ENCODE peak calls at places on chromosomes 6 and 20, in five cellular contexts. W is left lung; B is CD8-positive, alpha-beta T cell; Y is mammary epithelial cell; J is tibial nerve. Q is an unnamed sample.
A peak's percentile ranks its signal among the peaks of the same experiment; 100 is the strongest.

GRCh38 chr6:79432726-79433125 is 104.5 kb downstream of the LCA5 start:
- DNase-seq in J (no peak), W (no peak), Y (no peak), B (no peak), Q (no peak)

GRCh38 chr20:43558412-43559146 is at the start of gene SGK2:
- DNase-seq in W (peak; percentile 54), Y (no peak), J (no peak), B (no peak), Q (no peak)

GRCh38 chr6:90271831-90272230 is 24.8 kb downstream of the BACH2 start:
- DNase-seq in B (no peak), J (no peak), W (no peak), Y (no peak), Q (no peak)

GRCh38 chr20:8116067-8116811 is 15.8 kb upstream of the PLCB1 start:
- DNase-seq in B (no peak), Y (no peak), J (no peak), W (no peak), Q (no peak)

GRCh38 chr6:166618866-166619761 is 7.9 kb downstream of the RPS6KA2 start:
- DNase-seq in Y (no peak), B (no peak), J (no peak), W (no peak), Q (no peak)

GRCh38 chr20:17751640-17752039 is 51.9 kb downstream of the BANF2 start:
- DNase-seq in B (no peak), W (no peak), Y (no peak), J (no peak), Q (no peak)

GRCh38 chr20:44613575-44613974 is 31.2 kb downstream of the PKIG start:
- DNase-seq in W (no peak), B (no peak), Y (no peak), J (no peak), Q (no peak)

GRCh38 chr6:47749726-47750125 is 32.1 kb upstream of the OPN5 start:
- DNase-seq in J (no peak), B (no peak), Y (no peak), W (no peak), Q (no peak)

GRCh38 chr6:1864496-1864895 is 254.8 kb downstream of the FOXC1 start:
- DNase-seq in J (no peak), B (no peak), W (no peak), Y (no peak), Q (no peak)

GRCh38 chr6:83767033-83767432 is 58.1 kb upstream of the SNAP91 start:
- DNase-seq in J (no peak), Y (no peak), B (no peak), W (no peak), Q (no peak)

GRCh38 chr6:36414481-36414880 is 27.0 kb upstream of the ETV7 start:
- DNase-seq in J (no peak), B (no peak), W (no peak), Y (no peak), Q (no peak)

GRCh38 chr6:36418558-36418957 is 24.1 kb downstream of the PXT1 start:
- DNase-seq in B (no peak), J (no peak), W (no peak), Y (peak; percentile 47), Q (no peak)

GRCh38 chr6:36419295-36419694 is 23.4 kb downstream of the PXT1 start:
- DNase-seq in Y (peak; percentile 81), B (no peak), W (no peak), J (no peak), Q (no peak)

GRCh38 chr6:36413489-36414153 is 26.2 kb upstream of the ETV7 start:
- DNase-seq in Y (no peak), B (no peak), W (no peak), J (no peak), Q (no peak)
- TF ChIP-seq CTCF in Y (no peak), B (no peak), W (no peak), J (no peak), Q (no peak)

GRCh38 chr20:62645613-62646012 is 3.3 kb downstream of the SLCO4A1 start:
- DNase-seq in Y (no peak), W (no peak), J (no peak), B (no peak), Q (no peak)

GRCh38 chr20:62644802-62645496 is 2.6 kb downstream of the SLCO4A1 start:
- DNase-seq in Y (no peak), J (no peak), W (no peak), B (no peak), Q (no peak)

GRCh38 chr20:62643521-62644043 is 1.3 kb downstream of the SLCO4A1 start:
- DNase-seq in B (no peak), Y (no peak), J (no peak), W (no peak), Q (no peak)

GRCh38 chr20:62642666-62643520 is 590 bp downstream of the SLCO4A1 start:
- DNase-seq in J (no peak), Y (peak; percentile 45), B (peak; percentile 65), W (no peak), Q (no peak)

GRCh38 chr20:62644044-62644795 is 1.9 kb downstream of the SLCO4A1 start:
- DNase-seq in B (no peak), J (no peak), Y (no peak), W (no peak), Q (no peak)
- H3K4me3 ChIP-seq in B (no peak overlapping the region), J (no peak overlapping the region), Y (no peak overlapping the region), W (peak overlapping the region; percentile 90), Q (peak overlapping the region; percentile 75)

GRCh38 chr20:56630506-56631317 is 1.6 kb downstream of the TFAP2C start:
- DNase-seq in Y (peak; percentile 71), W (no peak), B (no peak), J (no peak), Q (no peak)
- TF ChIP-seq CTCF in Y (no peak), W (no peak), B (no peak), J (no peak), Q (no peak)

GRCh38 chr6:73580247-73581149 is 59.7 kb upstream of the EEF1A1 start:
- DNase-seq in Y (peak; percentile 98), J (peak; percentile 78), B (peak; percentile 63), W (peak; percentile 85), Q (peak; percentile 79)
- H3K4me3 ChIP-seq in Y (peak overlapping the region; percentile 45), J (peak overlapping the region; percentile 13), B (no peak overlapping the region), W (no peak overlapping the region), Q (peak overlapping the region; percentile 41)

DNA sequence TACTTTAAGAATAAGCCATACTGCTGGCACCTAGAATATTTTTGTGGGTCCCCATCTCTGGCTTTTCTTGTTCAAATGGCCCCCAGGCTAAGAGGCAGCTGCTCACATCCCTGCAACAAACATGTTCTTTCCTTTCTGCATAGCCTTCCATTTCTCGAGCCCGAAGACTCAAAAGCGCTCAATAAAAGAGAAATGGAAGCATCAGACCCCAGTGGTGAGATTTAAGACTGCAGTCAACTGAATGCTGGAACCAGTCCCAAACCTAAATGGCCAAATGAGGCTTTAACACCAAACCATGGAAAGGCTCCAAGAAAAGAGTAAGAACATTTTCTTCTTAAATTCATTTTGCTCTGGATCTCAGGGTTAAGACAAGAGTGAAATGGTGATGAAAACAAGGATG is 122.1 kb upstream of the TRAF3IP2 start:
- DNase-seq in W (no peak), B (no peak), J (no peak), Y (no peak), Q (no peak)
- TF ChIP-seq CTCF in W (no peak), B (peak; percentile 27), J (peak; percentile 32), Y (peak; percentile 47), Q (peak; percentile 11)

GRCh38 chr6:27777614-27778355 is 134.4 kb downstream of the OR2B2 start:
- DNase-seq in B (no peak), Y (no peak), W (no peak), J (no peak), Q (no peak)
- H3K4me3 ChIP-seq in B (no peak overlapping the region), Y (no peak overlapping the region), W (no peak overlapping the region), J (no peak overlapping the region), Q (peak overlapping the region; percentile 25)

GRCh38 chr6:157767071-157767750 is 55.8 kb upstream of the SNX9 start:
- DNase-seq in Y (no peak), W (no peak), B (no peak), J (no peak), Q (no peak)
- TF ChIP-seq CTCF in Y (no peak), W (no peak), B (no peak), J (no peak), Q (no peak)

DNA sequence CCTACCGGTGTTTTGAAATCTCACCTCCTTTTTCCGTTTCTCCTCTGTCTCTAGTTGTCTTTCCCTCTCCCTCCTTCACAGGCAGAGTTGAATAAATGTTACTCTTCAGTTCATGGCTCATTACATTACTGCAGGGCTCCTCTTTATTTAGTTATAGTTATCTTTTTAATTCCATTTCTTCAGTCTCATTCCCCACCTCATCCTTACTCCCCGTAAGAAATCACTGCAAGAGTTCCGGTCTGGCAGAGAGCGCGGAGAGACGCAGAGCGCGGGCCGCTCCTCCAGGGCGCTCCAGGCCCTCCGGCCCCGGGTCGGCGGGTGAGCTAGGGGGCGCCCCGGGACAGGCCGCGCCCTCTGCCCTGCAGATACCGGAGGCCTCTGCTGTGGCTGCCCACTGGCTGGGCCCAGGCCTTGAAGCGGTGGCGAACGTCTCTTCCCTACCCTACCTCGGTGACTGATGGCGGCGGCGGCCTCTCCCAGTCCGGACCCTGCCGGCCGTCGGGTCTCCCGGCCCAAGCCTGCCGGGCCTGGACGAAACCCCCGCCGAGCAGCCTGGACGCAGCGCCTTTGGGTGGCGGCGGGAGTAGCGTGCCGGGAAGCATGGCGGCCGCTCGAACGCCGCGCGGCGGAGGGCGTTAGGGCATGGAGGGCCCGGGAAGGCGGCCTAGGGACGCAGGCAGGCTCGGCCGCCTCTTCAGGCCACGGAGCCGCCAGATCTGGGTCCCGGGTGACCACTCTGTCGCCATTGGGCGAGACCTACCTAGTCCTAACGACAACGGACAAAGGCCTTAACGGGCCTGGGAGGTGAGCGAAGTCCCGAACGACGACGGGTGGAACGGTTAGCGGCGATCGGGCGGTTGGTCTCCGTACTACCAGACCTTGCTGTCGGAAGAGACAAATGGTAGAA is 16.4 kb upstream of the HMGN4 start:
- DNase-seq in W (peak; percentile 87), J (peak; percentile 57), Y (peak; percentile 60), B (peak; percentile 54), Q (no peak)
- H3K4me3 ChIP-seq in W (peak overlapping the region; percentile 50), J (peak overlapping the region; percentile 73), Y (peak overlapping the region; percentile 54), B (peak overlapping the region; percentile 57), Q (peak overlapping the region; percentile 58)

GRCh38 chr20:25340380-25340779 is 50.3 kb downstream of the ABHD12 start:
- DNase-seq in Y (no peak), W (no peak), J (no peak), B (no peak), Q (no peak)

GRCh38 chr20:25341716-25342680 is 48.6 kb downstream of the ABHD12 start:
- DNase-seq in W (no peak), J (no peak), B (no peak), Y (peak; percentile 53), Q (no peak)

GRCh38 chr20:25339608-25340007 is 51.0 kb downstream of the ABHD12 start:
- DNase-seq in B (no peak), W (no peak), Y (no peak), J (no peak), Q (no peak)

GRCh38 chr20:25338112-25339023 is 52.3 kb downstream of the ABHD12 start:
- DNase-seq in Y (no peak), B (no peak), J (no peak), W (no peak), Q (no peak)

GRCh38 chr20:25336561-25337422 is 53.8 kb downstream of the ABHD12 start:
- DNase-seq in W (no peak), B (no peak), J (no peak), Y (peak; percentile 76), Q (no peak)
- TF ChIP-seq CTCF in W (no peak), B (no peak), J (peak; percentile 52), Y (peak; percentile 67), Q (peak; percentile 48)

GRCh38 chr6:19839788-19840187 is 2.6 kb downstream of the ID4 start:
- DNase-seq in B (no peak), Y (no peak), J (no peak), W (no peak), Q (no peak)
- H3K4me3 ChIP-seq in B (no peak overlapping the region), Y (no peak overlapping the region), J (peak overlapping the region; percentile 82), W (peak overlapping the region; percentile 56), Q (no peak overlapping the region)

Q was measured in HFF-Myc.